ENCODE peak calls at places on chromosome 20, in six cellular contexts. Q, Y, T, R, J and B are unnamed samples. For H3K9me3, the result is how much of the 10 kb centered on the place peaks cover.

GRCh38 chr20:33444797-33445560 is 1.4 kb upstream of the SNTA1 start:
- DNase-seq in J (no peak), R (no peak), Y (peak), Q (no peak), T (peak), B (no peak)

GRCh38 chr20:47150403-47151152 is 205.9 kb downstream of the ZMYND8 start:
- DNase-seq in T (no peak), R (peak), J (peak), Y (peak), Q (peak), B (peak)

GRCh38 chr20:50248104-50248631 is 57.5 kb downstream of the CEBPB start:
- DNase-seq in Q (no peak), J (peak), R (no peak), T (no peak), Y (peak), B (no peak)

GRCh38 chr20:38454556-38455473 is 17.8 kb upstream of the RALGAPB start:
- DNase-seq in Q (no peak), T (no peak), J (no peak), Y (no peak), R (no peak), B (no peak)

GRCh38 chr20:37378785-37379598 is 33.1 kb downstream of the SRC start:
- DNase-seq in J (no peak), R (peak), T (no peak), Q (peak), Y (peak), B (peak)

GRCh38 chr20:5133998-5134397 is 7.2 kb downstream of the CDS2 start:
- DNase-seq in J (no peak), Q (peak), Y (no peak), T (no peak), R (no peak), B (no peak)

GRCh38 chr20:45953672-45954071 is 18.3 kb downstream of the ZNF335 start:
- DNase-seq in T (no peak), J (no peak), R (peak), Y (no peak), Q (peak), B (no peak)

GRCh38 chr20:16554766-16555543 is 18.3 kb downstream of the KIF16B start:
- DNase-seq in Y (no peak), R (no peak), Q (no peak), T (no peak), J (no peak), B (no peak)

GRCh38 chr20:7589164-7589563 is 351.1 kb downstream of the HAO1 start:
- DNase-seq in Y (no peak), Q (no peak), T (no peak), R (no peak), J (no peak), B (no peak)

GRCh38 chr20:3785240-3786125 is 1.1 kb downstream of the CENPB start:
- DNase-seq in Y (peak), J (no peak), Q (peak), R (no peak), T (no peak), B (no peak)

GRCh38 chr20:50101281-50101680 is 11.7 kb downstream of the UBE2V1 start:
- DNase-seq in R (no peak), T (no peak), Q (no peak), Y (no peak), J (no peak), B (no peak)

GRCh38 chr20:4150095-4150492 is 134.7 kb upstream of the RNF24 start:
- DNase-seq in Q (no peak), R (no peak), J (no peak), T (no peak), Y (no peak), B (no peak)

GRCh38 chr20:8187740-8188139 is 55.7 kb downstream of the PLCB1 start:
- DNase-seq in Y (no peak), R (no peak), Q (no peak), T (no peak), J (no peak), B (no peak)

GRCh38 chr20:50038169-50038568 is 55.4 kb downstream of the SNAI1 start:
- DNase-seq in R (no peak), Q (no peak), T (no peak), Y (no peak), J (no peak), B (no peak)

GRCh38 chr20:14951707-14952106 is 614.3 kb upstream of the FLRT3 start:
- DNase-seq in Y (no peak), T (no peak), Q (no peak), R (no peak), J (peak), B (no peak)

GRCh38 chr20:42118001-42118400 is 499.8 kb upstream of the CHD6 start:
- DNase-seq in Q (no peak), Y (no peak), R (no peak), J (no peak), T (no peak), B (no peak)

GRCh38 chr20:1651268-1651667 is 6.3 kb downstream of the SIRPG start:
- DNase-seq in T (no peak), R (no peak), Q (no peak), Y (no peak), J (no peak), B (no peak)

GRCh38 chr20:40134176-40134575 is 554.9 kb downstream of the MAFB start:
- DNase-seq in R (no peak), T (no peak), J (no peak), Y (no peak), Q (no peak), B (no peak)

GRCh38 chr20:25220021-25220730 is 24.7 kb downstream of the ENTPD6 start:
- DNase-seq in R (no peak), Q (no peak), Y (no peak), T (no peak), J (no peak), B (peak)
- H3K27ac ChIP-seq in R (no peak), Q (no peak), Y (no peak), T (no peak), J (no peak), B (peak)

DNA sequence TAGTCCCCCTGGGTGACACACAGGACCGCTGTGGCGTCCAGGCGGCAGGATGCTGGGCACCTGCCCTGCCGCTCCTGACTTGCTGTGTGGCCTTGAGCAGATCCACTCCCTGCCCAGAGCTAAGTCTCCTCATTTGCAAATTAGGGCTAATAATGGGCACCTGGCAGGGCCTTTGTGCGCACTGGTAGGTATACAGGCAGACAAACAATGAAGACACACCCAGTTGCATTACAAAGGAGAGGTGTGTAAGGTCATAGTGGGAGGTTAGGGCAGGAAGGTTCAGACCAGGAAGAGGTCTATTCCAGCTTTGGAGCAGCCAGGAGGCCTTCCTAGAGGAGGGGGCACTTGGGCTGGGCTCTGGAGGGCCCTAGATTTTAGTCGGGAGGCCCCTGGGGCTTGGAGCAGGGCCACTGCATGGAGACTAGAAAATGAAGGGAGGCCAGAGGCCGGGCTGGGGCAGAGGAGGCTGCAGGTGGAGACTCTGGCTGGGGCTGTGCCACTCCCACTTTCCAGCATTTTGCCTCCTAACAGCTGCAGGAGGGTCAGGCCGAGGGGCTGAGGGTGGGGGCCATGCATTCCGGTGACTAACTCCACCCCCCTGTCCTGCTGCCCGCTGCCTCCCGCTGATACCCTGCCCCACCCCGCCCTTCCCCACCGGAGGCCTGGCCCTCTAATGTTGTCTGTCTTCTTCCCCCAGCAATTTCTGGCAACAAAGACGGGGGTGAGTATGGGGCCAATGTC is 28.5 kb downstream of the MYH7B start:
- DNase-seq in Q (no peak), T (no peak), J (no peak), R (peak), Y (no peak), B (no peak)
- H3K4me3 ChIP-seq in Q (no peak), T (no peak), J (no peak), R (no peak), Y (no peak), B (no peak)

GRCh38 chr20:31341470-31341869 is 26.9 kb upstream of the DEFB118 start:
- DNase-seq in R (no peak), Y (no peak), T (no peak), Q (no peak), J (no peak), B (no peak)
- H3K9me3 ChIP-seq in R (under half), Y (under half), T (under half), Q (under half), J (under half), B (under half)

GRCh38 chr20:31829731-31830130 is 10.6 kb downstream of the MYLK2 start:
- DNase-seq in T (no peak), Q (no peak), Y (no peak), R (no peak), J (no peak), B (no peak)
- H3K27ac ChIP-seq in T (no peak), Q (no peak), Y (no peak), R (no peak), J (no peak), B (no peak)

GRCh38 chr20:20338133-20338730 is 29.7 kb upstream of the INSM1 start:
- DNase-seq in T (no peak), J (no peak), R (no peak), Q (no peak), Y (no peak), B (no peak)
- H3K4me3 ChIP-seq in T (no peak), J (no peak), R (no peak), Q (no peak), Y (no peak), B (no peak)

DNA sequence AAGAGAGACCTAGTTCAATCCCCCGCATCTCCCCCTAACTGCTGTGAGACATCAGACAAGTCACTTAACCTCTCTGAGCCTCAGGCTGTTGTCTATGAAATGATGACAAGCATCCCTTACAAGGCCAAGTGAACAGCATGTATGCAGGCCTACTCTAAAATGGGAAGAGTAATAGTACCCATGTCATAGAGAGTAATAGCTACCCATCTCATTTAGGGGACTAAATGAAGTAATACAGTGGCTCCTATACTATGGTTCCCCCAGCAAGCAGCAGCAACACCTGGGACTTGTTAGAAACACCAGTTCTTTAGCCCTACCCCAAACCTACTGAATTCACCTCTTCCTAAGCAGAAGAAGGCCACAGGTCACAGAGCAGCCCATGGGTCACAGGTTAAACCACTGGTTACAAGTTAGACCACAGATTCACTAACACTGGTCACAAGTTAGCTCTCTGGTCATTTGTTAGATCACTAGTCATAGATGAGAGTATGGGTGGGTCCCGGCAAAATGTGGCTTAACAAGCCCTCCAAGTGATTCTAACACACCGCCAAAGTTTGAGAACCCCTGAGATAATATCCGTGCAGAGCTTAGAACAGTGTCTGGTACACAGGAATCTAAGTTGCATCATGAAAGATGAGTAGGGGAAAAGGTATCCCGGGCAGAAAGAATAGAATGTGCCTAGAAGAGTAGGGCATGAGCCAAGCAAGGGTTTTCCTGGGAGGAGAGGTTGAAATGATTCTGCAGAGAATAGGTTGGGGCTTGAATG is 1.4 kb downstream of the DEFB124 start:
- DNase-seq in J (no peak), R (no peak), Y (no peak), T (no peak), Q (no peak), B (no peak)
- H3K9me3 ChIP-seq in J (under half), R (under half), Y (under half), T (under half), Q (under half), B (under half)

DNA sequence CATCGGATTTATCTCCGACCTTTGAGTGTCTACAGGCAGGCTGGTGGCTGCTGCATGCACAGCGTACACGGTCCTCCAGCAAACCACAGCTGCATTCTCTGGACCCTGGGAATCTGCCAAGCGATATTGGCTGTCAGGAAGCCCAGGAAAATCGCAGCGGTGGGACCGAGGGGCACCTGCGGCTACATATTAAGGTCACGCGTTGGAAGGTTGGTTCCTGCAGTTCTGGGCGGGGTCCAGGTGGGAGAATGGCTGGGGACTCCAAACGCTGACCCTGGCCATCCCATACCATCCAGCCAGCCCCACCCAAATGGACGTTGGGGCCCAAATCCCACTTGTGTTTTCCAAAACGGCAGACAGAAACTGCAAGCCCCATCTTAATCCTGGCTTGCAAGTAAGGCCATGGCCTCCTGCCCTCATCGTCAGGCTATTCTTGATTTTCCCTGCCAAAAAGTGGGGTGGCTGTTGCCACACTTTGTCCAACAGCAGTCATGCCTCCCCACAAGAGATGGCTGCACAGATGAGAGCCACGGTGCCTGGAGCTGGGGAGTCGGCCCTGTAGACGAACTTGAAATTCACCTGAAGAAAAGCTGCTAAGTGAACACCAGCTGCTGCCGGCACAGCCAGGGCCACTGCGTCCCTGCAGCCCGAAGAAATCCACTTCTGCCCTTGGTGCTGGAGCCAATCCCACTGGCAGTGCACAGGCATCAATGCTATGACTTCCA is 399.8 kb downstream of the TAF4 start:
- DNase-seq in R (no peak), Q (no peak), Y (no peak), J (no peak), T (no peak), B (no peak)
- H3K27ac ChIP-seq in R (no peak), Q (no peak), Y (no peak), J (no peak), T (no peak), B (no peak)

DNA sequence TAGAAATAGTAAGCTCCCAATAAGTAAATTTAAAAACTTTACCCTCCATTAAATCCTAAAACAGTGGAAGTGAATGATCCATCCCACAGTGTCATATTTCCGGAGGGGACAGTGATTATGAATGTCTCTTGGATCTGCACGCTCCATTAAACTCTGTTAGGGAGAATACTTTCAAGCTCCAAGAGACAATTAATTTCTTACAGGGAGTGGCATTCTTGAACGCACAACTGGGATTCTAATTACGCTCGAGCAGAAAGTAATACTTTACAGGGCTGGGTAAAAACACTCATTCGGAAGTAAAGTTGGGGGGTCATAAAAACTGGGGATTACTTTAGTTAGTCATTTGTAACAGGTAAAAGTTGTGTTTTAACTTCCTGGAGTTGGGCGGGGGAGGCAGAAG is 151.8 kb downstream of the ZFP64 start:
- DNase-seq in Y (no peak), Q (no peak), J (no peak), T (no peak), R (no peak), B (no peak)
- H3K4me3 ChIP-seq in Y (no peak), Q (no peak), J (no peak), T (no peak), R (no peak), B (no peak)

GRCh38 chr20:55676097-55676496 is 329.2 kb downstream of the CBLN4 start:
- DNase-seq in Y (no peak), Q (no peak), R (no peak), T (no peak), J (no peak), B (no peak)
- H3K9me3 ChIP-seq in Y (under half), Q (under half), R (under half), T (under half), J (under half), B (under half)

GRCh38 chr20:48940170-48940569 is 18.7 kb downstream of the ARFGEF2 start:
- DNase-seq in Y (no peak), R (no peak), J (no peak), Q (no peak), T (no peak), B (no peak)
- H3K27ac ChIP-seq in Y (no peak), R (no peak), J (no peak), Q (no peak), T (no peak), B (no peak)